ENCODE peak calls at places on chromosomes 6 and 20, in four cellular contexts. F is spleen, V is fibroblast of lung, S is ovary. W is an unnamed sample. For H3K27me3, the result is how much of the 10 kb centered on the place peaks cover.

GRCh38 chr6:149964243-149965190 is 774 bp downstream of the ULBP1 start:
- DNase-seq in F (no peak), V (peak), S (no peak), W (no peak)

GRCh38 chr6:119314894-119315272 is 34.7 kb downstream of the MAN1A1 start:
- DNase-seq in S (no peak), V (no peak), F (no peak), W (no peak)

GRCh38 chr6:53701333-53702073 is 35.9 kb upstream of the KLHL31 start:
- DNase-seq in S (no peak), F (no peak), V (no peak), W (no peak)

GRCh38 chr20:63698739-63699465 is 2.5 kb downstream of the TNFRSF6B start:
- DNase-seq in V (peak), F (peak), S (peak), W (peak)

GRCh38 chr6:18595774-18596528 is 208.8 kb downstream of the RNF144B start:
- DNase-seq in F (no peak), S (peak), V (peak), W (no peak)

GRCh38 chr6:150144294-150144868 is 1.5 kb downstream of the PPP1R14C start:
- DNase-seq in F (no peak), V (peak), S (no peak), W (no peak)

GRCh38 chr20:44038681-44039123 is 124.0 kb downstream of the TOX2 start:
- DNase-seq in V (no peak), F (peak), S (no peak), W (no peak)

GRCh38 chr6:157403684-157404051 is 22.7 kb downstream of the ZDHHC14 start:
- DNase-seq in F (no peak), S (no peak), V (no peak), W (no peak)

GRCh38 chr6:111727798-111728197 is 122.1 kb upstream of the TRAF3IP2 start:
- DNase-seq in V (peak), F (no peak), S (no peak), W (no peak)

GRCh38 chr6:85490516-85491248 is 40.8 kb downstream of the NT5E start:
- DNase-seq in S (no peak), F (no peak), V (peak), W (no peak)

GRCh38 chr20:10379761-10380160 is 54.3 kb downstream of the MKKS start:
- DNase-seq in V (no peak), F (no peak), S (no peak), W (no peak)

GRCh38 chr20:25489221-25489863 is 81.9 kb downstream of the GINS1 start:
- DNase-seq in V (no peak), F (no peak), S (no peak), W (no peak)

GRCh38 chr6:25485820-25486559 is 166.0 kb upstream of the SCGN start:
- DNase-seq in S (peak), V (no peak), F (no peak), W (peak)

GRCh38 chr6:137852346-137852745 is 14.7 kb upstream of the TNFAIP3 start:
- DNase-seq in F (no peak), S (no peak), V (peak), W (no peak)

GRCh38 chr20:5096463-5096862 is 23.3 kb downstream of the PCNA start:
- DNase-seq in S (no peak), V (no peak), F (peak), W (no peak)

GRCh38 chr6:144343736-144344428 is 58.7 kb downstream of the UTRN start:
- DNase-seq in S (no peak), V (no peak), F (peak), W (no peak)

GRCh38 chr6:39218868-39219567 is 10.3 kb downstream of the KCNK5 start:
- DNase-seq in F (no peak), V (no peak), S (no peak), W (no peak)

GRCh38 chr20:15235799-15236198 is 898.4 kb upstream of the FLRT3 start:
- DNase-seq in S (no peak), V (no peak), F (no peak), W (no peak)

GRCh38 chr20:57698867-57699275 is 10.9 kb downstream of the PMEPA1 start:
- DNase-seq in F (no peak), S (no peak), V (no peak), W (no peak)
- H3K27ac ChIP-seq in F (no peak), S (no peak), V (no peak), W (no peak)

GRCh38 chr20:22410556-22411130 is 173.7 kb downstream of the FOXA2 start:
- DNase-seq in V (no peak), S (no peak), F (no peak), W (no peak)
- H3K27me3 ChIP-seq in V (under half), S (under half), F (under half), W (under half)

GRCh38 chr20:60718743-60719142 is 533.3 kb upstream of the CDH4 start:
- DNase-seq in F (no peak), V (no peak), S (no peak), W (no peak)
- TF ChIP-seq CTCF in F (no peak), V (no peak), S (no peak), W (no peak)

DNA sequence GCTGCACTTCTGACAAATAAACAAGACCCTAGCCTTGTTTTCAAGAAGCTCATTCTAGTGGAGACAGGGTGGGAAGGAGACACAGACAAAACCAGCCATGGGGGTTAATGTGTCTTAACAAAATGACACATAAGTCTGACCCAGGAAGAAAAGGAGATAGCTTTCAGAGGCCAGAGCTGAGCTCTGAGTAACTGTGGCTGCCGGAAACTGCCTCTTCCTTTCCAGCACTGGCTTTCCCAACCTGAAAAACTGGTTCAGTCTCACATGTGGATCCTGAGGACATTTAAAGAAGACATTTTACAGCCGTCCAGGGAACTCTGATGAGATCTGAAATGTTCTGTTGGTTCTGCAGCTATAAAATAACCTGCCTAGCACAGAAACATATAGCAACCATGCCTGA is 83.4 kb upstream of the PAX1 start:
- DNase-seq in S (no peak), V (no peak), F (no peak), W (no peak)
- H3K27ac ChIP-seq in S (no peak), V (no peak), F (no peak), W (no peak)

GRCh38 chr20:60453847-60454246 is 495.6 kb downstream of the CDH26 start:
- DNase-seq in S (no peak), V (no peak), F (no peak), W (no peak)

GRCh38 chr20:60455272-60455671 is 497.0 kb downstream of the CDH26 start:
- DNase-seq in S (no peak), V (no peak), F (no peak), W (no peak)

GRCh38 chr20:60447703-60448102 is 489.5 kb downstream of the CDH26 start:
- DNase-seq in F (no peak), V (peak), S (no peak), W (no peak)

GRCh38 chr20:60454491-60454890 is 496.3 kb downstream of the CDH26 start:
- DNase-seq in V (no peak), F (no peak), S (no peak), W (no peak)

GRCh38 chr20:60453388-60453787 is 495.2 kb downstream of the CDH26 start:
- DNase-seq in F (no peak), S (no peak), V (no peak), W (no peak)
- H3K27me3 ChIP-seq in F (under half), S (under half), V (under half), W (under half)

GRCh38 chr20:59583428-59584277 is 20.7 kb upstream of the PHACTR3 start:
- DNase-seq in S (peak), V (no peak), F (peak), W (peak)
- TF ChIP-seq CTCF in S (no peak), V (no peak), F (no peak), W (no peak)

DNA sequence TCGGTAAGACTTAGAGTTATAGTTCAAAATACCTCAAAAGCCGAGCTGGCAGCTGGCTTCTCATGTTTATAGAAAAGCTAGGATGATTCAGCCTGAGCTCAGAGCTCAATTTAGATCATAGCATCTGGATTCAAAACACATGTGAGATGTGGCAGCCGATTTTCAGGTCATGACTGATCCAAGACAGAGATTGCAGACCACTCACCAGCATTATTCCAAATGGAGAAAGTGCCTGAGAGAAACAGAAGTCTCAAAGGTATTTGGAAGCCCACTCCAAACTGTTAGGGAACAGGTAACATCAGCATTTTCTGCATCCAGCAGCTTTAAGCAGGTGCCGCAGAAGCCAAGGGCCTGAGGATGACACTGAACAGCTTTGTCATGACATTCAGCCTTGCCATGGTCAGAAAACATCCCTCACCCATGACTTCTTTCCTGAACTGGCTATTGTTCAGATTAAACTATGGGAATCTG is 102.2 kb downstream of the BACH2 start:
- DNase-seq in V (peak), F (no peak), S (no peak), W (no peak)
- H3K27ac ChIP-seq in V (peak), F (no peak), S (no peak), W (peak)